ENCODE peak calls at places on chromosomes 5 and 9, in seven cellular contexts. M is HCT116, T is GM12891, K is sigmoid colon, D is Panc1, J is prostate gland, B is H1. N is an unnamed sample.

GRCh38 chr9:72615931-72616330 is 94.5 kb downstream of the TMC1 start:
- DNase-seq in B (no peak), J (no peak), M (no peak), D (no peak), T (no peak), K (no peak), N (no peak)

GRCh38 chr5:44336708-44337107 is 52.5 kb downstream of the FGF10 start:
- DNase-seq in D (no peak), J (no peak), B (no peak), T (no peak), K (no peak), M (no peak), N (no peak)

GRCh38 chr9:107815782-107816181 is 326.2 kb upstream of the KLF4 start:
- DNase-seq in J (no peak), T (no peak), B (no peak), M (no peak), K (no peak), D (no peak), N (no peak)

GRCh38 chr5:84885479-84886258 is 501.0 kb upstream of the EDIL3 start:
- DNase-seq in T (no peak), J (no peak), K (no peak), M (no peak), B (no peak), D (no peak), N (no peak)

GRCh38 chr5:82183828-82184227 is 94.3 kb downstream of the RPS23 start:
- DNase-seq in B (no peak), D (no peak), J (peak), M (no peak), T (no peak), K (no peak), N (no peak)

GRCh38 chr9:111728617-111729366 is 65.9 kb downstream of the SHOC1 start:
- DNase-seq in D (peak), T (no peak), M (peak), B (no peak), J (no peak), K (no peak), N (no peak)

GRCh38 chr9:106862115-106862945 is 636 bp upstream of the ZNF462 start:
- DNase-seq in J (peak), T (no peak), B (no peak), M (no peak), K (peak), D (no peak), N (no peak)

GRCh38 chr5:64207978-64208377 is 42.3 kb downstream of the RNF180 start:
- DNase-seq in B (no peak), D (no peak), K (no peak), M (no peak), T (no peak), J (no peak), N (no peak)

GRCh38 chr5:138632900-138633489 is 57.8 kb upstream of the HSPA9 start:
- DNase-seq in D (peak), K (peak), J (no peak), T (peak), M (peak), B (peak), N (no peak)

GRCh38 chr5:173890195-173890951 is 2.2 kb downstream of the CPEB4 start:
- DNase-seq in K (peak), T (no peak), J (no peak), M (no peak), D (peak), B (no peak), N (no peak)
- TF ChIP-seq POLR2AphosphoS5 in K (no peak), T (no peak), J (peak), M (no peak), D (no peak), B (no peak), N (no peak)

GRCh38 chr5:158700231-158700996 is 399.3 kb downstream of the EBF1 start:
- DNase-seq in T (no peak), M (no peak), D (no peak), B (no peak), J (no peak), K (no peak), N (no peak)
- TF ChIP-seq POLR2AphosphoS5 in T (no peak), M (no peak), D (no peak), B (no peak), J (no peak), K (peak), N (no peak)

GRCh38 chr5:154755361-154756202 is at the start of gene LARP1:
- DNase-seq in B (no peak), M (no peak), J (peak), T (no peak), D (no peak), K (peak), N (no peak)

GRCh38 chr5:154754460-154755360 is 467 bp upstream of the LARP1 start:
- DNase-seq in K (peak), D (peak), J (peak), B (peak), M (peak), T (peak), N (peak)

GRCh38 chr5:154756203-154756870 is 1.2 kb downstream of the LARP1 start:
- DNase-seq in B (no peak), D (no peak), K (peak), J (peak), T (no peak), M (no peak), N (no peak)

GRCh38 chr5:154751854-154752253 is 3.3 kb upstream of the LARP1 start:
- DNase-seq in D (no peak), T (no peak), K (no peak), B (no peak), J (no peak), M (no peak), N (no peak)

DNA sequence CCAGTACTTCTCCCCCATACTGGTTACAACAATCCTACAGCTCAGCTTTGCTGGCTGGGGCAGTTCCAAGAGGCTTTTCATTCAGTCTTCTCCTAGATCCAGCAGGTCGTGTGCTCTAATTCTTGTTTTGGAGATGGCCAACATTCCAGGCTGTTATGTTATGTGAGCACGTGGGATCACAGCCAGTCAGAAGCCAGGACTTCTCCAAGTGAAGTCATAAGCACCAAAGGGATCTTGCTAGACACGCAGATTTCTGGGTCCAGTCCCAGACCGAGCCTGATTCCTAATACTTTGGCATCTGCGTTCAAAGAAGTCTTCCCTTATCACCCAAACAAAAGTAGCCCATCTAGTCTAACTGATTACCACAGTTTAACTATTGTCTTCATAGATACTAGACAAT is 1.4 kb upstream of the LARP1 start:
- DNase-seq in K (peak), D (no peak), J (peak), B (no peak), M (no peak), T (no peak), N (no peak)
- TF ChIP-seq POLR2AphosphoS5 in K (peak), D (peak), J (peak), B (no peak), M (no peak), T (no peak), N (no peak)

GRCh38 chr9:137167752-137168574 is 1.9 kb downstream of the LRRC26 start:
- DNase-seq in M (no peak), T (no peak), D (no peak), J (no peak), K (no peak), B (no peak), N (no peak)
- TF ChIP-seq POLR2AphosphoS5 in M (peak), T (no peak), D (no peak), J (no peak), K (no peak), B (no peak), N (no peak)

GRCh38 chr5:68167195-68167651 is 48.3 kb upstream of the PIK3R1 start:
- DNase-seq in B (no peak), K (no peak), M (no peak), T (no peak), J (no peak), D (no peak), N (no peak)
- TF ChIP-seq POLR2AphosphoS5 in B (no peak), K (no peak), M (no peak), T (no peak), J (peak), D (no peak), N (no peak)

GRCh38 chr5:132495672-132496630 is 5.4 kb upstream of the IRF1 start:
- DNase-seq in J (peak), D (no peak), T (peak), M (peak), K (peak), B (peak), N (peak)
- TF ChIP-seq POLR2AphosphoS5 in J (peak), D (no peak), T (no peak), M (peak), K (peak), B (no peak), N (no peak)

DNA sequence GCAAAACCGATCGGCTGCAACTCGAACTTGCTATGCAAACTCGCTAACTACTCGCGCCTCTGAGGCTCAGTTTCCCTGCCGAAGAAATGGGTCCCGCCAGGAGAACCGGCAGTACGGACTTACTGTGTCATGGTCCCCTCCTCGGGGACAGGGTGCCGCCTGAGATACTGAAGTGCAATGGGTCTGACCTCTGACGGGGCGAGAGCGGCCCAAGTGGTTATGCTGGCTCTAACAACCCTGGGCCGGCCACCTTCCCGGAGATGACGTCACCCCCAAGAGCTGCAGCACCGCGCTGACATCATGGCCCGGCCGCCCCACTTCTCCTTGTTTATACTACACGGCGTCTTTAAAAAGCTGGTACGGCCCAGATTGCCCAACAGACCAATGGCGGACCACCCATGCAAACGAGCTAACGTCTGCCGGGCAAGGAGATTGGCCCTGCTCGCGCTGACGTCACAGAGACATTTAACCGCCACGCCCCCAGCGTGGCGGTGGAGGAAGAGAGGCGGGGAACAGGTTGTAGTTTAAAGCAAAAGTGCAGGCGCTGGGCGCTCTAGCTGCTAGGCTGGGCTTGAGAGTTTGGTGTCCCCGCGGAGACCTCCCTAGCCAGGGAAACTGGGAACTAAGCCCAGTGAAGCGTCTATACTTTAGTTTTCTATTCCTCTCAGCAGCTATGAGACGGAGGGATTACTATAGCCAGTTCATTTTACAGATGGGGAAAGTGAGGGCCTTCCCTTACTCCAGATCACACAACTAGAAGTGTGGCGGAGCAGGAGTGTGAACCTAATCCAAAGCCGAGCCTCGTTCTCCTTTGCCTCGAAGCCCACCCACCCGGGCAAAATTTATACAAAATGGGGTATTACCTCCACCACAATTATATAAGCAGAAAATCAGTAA is 654 bp upstream of the RNF44 start:
- DNase-seq in M (peak), D (peak), K (peak), J (peak), B (peak), T (peak), N (peak)
- TF ChIP-seq POLR2AphosphoS5 in M (peak), D (no peak), K (peak), J (peak), B (peak), T (no peak), N (no peak)